ENCODE peak calls at places on chromosomes 2 and 18, in eight cellular contexts. One of them, this sample, is unnamed.

GRCh38 chr2:190458352-190459107 is 50.4 kb downstream of the MFSD6 start:
- DNase-seq in NCI-H146: no peak
- DNase-seq in GM10248: no peak
- DNase-seq in Daoy: no peak
- DNase-seq in HS-5: no peak
- DNase-seq in SK-N-MC: no peak
- DNase-seq in C1 segment of cervical spinal cord: no peak
- DNase-seq in mesendoderm: no peak
- DNase-seq in this sample: no peak

GRCh38 chr18:50797147-50797546 is 22.7 kb downstream of the MRO start:
- DNase-seq in HS-5: no peak
- DNase-seq in mesendoderm: no peak
- DNase-seq in SK-N-MC: no peak
- DNase-seq in C1 segment of cervical spinal cord: no peak
- DNase-seq in NCI-H146: no peak
- DNase-seq in GM10248: no peak
- DNase-seq in Daoy: no peak
- DNase-seq in this sample: no peak

GRCh38 chr18:76421291-76422078 is 73.6 kb downstream of the ZNF516 start:
- DNase-seq in GM10248: no peak
- DNase-seq in HS-5: no peak
- DNase-seq in mesendoderm: no peak
- DNase-seq in NCI-H146: no peak
- DNase-seq in C1 segment of cervical spinal cord: no peak
- DNase-seq in SK-N-MC: no peak
- DNase-seq in Daoy: no peak
- DNase-seq in this sample: no peak

GRCh38 chr2:30039101-30039500 is 107.7 kb upstream of the YPEL5 start:
- DNase-seq in C1 segment of cervical spinal cord: no peak
- DNase-seq in mesendoderm: no peak
- DNase-seq in SK-N-MC: no peak
- DNase-seq in NCI-H146: no peak
- DNase-seq in HS-5: no peak
- DNase-seq in GM10248: no peak
- DNase-seq in Daoy: no peak
- DNase-seq in this sample: no peak

GRCh38 chr18:3463052-3463451 is 13.1 kb downstream of the TGIF1 start:
- DNase-seq in Daoy: no peak
- DNase-seq in SK-N-MC: no peak
- DNase-seq in mesendoderm: no peak
- DNase-seq in C1 segment of cervical spinal cord: no peak
- DNase-seq in NCI-H146: no peak
- DNase-seq in HS-5: no peak
- DNase-seq in GM10248: no peak
- DNase-seq in this sample: no peak

GRCh38 chr2:184558713-184559464 is 39.4 kb upstream of the ZNF804A start:
- DNase-seq in Daoy: no peak
- DNase-seq in HS-5: peak
- DNase-seq in SK-N-MC: no peak
- DNase-seq in NCI-H146: no peak
- DNase-seq in GM10248: no peak
- DNase-seq in mesendoderm: no peak
- DNase-seq in C1 segment of cervical spinal cord: no peak
- DNase-seq in this sample: no peak

GRCh38 chr18:3261035-3261392 is 919 bp upstream of the MYL12B start:
- DNase-seq in Daoy: no peak
- DNase-seq in GM10248: no peak
- DNase-seq in SK-N-MC: no peak
- DNase-seq in NCI-H146: no peak
- DNase-seq in C1 segment of cervical spinal cord: no peak
- DNase-seq in mesendoderm: no peak
- DNase-seq in HS-5: no peak
- DNase-seq in this sample: no peak

GRCh38 chr2:196925768-196926561 is 542 bp downstream of the PGAP1 start:
- DNase-seq in Daoy: peak
- DNase-seq in GM10248: peak
- DNase-seq in C1 segment of cervical spinal cord: peak
- DNase-seq in mesendoderm: peak
- DNase-seq in SK-N-MC: no peak
- DNase-seq in HS-5: peak
- DNase-seq in NCI-H146: peak
- DNase-seq in this sample: peak

GRCh38 chr18:56330381-56331115 is 307.8 kb downstream of the TXNL1 start:
- DNase-seq in GM10248: no peak
- DNase-seq in NCI-H146: no peak
- DNase-seq in C1 segment of cervical spinal cord: no peak
- DNase-seq in SK-N-MC: no peak
- DNase-seq in Daoy: no peak
- DNase-seq in HS-5: no peak
- DNase-seq in mesendoderm: no peak
- DNase-seq in this sample: no peak

GRCh38 chr2:188426121-188426520 is 134.4 kb downstream of the GULP1 start:
- DNase-seq in GM10248: no peak
- DNase-seq in NCI-H146: no peak
- DNase-seq in mesendoderm: peak
- DNase-seq in Daoy: no peak
- DNase-seq in HS-5: no peak
- DNase-seq in C1 segment of cervical spinal cord: no peak
- DNase-seq in SK-N-MC: no peak
- DNase-seq in this sample: no peak

GRCh38 chr2:188314314-188315054 is 22.8 kb downstream of the GULP1 start:
- DNase-seq in C1 segment of cervical spinal cord: no peak
- DNase-seq in GM10248: no peak
- DNase-seq in SK-N-MC: no peak
- DNase-seq in NCI-H146: no peak
- DNase-seq in HS-5: no peak
- DNase-seq in Daoy: peak
- DNase-seq in mesendoderm: peak
- DNase-seq in this sample: no peak

GRCh38 chr2:71101656-71102055 is 28.4 kb downstream of the MCEE start:
- DNase-seq in SK-N-MC: no peak
- DNase-seq in Daoy: peak
- DNase-seq in C1 segment of cervical spinal cord: no peak
- DNase-seq in HS-5: peak
- DNase-seq in mesendoderm: no peak
- DNase-seq in GM10248: no peak
- DNase-seq in NCI-H146: no peak
- DNase-seq in this sample: no peak

GRCh38 chr2:127060264-127060945 is 46.5 kb downstream of the BIN1 start:
- DNase-seq in SK-N-MC: no peak
- DNase-seq in C1 segment of cervical spinal cord: no peak
- DNase-seq in Daoy: no peak
- DNase-seq in NCI-H146: no peak
- DNase-seq in HS-5: no peak
- DNase-seq in GM10248: no peak
- DNase-seq in mesendoderm: no peak
- DNase-seq in this sample: no peak

GRCh38 chr2:97748397-97748796 is 35.0 kb downstream of the ZAP70 start:
- DNase-seq in SK-N-MC: no peak
- DNase-seq in mesendoderm: peak
- DNase-seq in GM10248: peak
- DNase-seq in C1 segment of cervical spinal cord: no peak
- DNase-seq in NCI-H146: peak
- DNase-seq in HS-5: no peak
- DNase-seq in Daoy: peak
- DNase-seq in this sample: peak

GRCh38 chr2:119756837-119757236 is 2.9 kb upstream of the PTPN4 start:
- DNase-seq in HS-5: no peak
- DNase-seq in SK-N-MC: no peak
- DNase-seq in NCI-H146: no peak
- DNase-seq in GM10248: no peak
- DNase-seq in C1 segment of cervical spinal cord: peak
- DNase-seq in Daoy: peak
- DNase-seq in mesendoderm: no peak
- DNase-seq in this sample: no peak

GRCh38 chr2:9166579-9167392 is 39.8 kb upstream of the ASAP2 start:
- DNase-seq in C1 segment of cervical spinal cord: no peak
- DNase-seq in HS-5: no peak
- DNase-seq in SK-N-MC: no peak
- DNase-seq in Daoy: no peak
- DNase-seq in GM10248: no peak
- DNase-seq in NCI-H146: no peak
- DNase-seq in mesendoderm: no peak
- DNase-seq in this sample: no peak

GRCh38 chr2:239819091-239819973 is 205.8 kb downstream of the NDUFA10 start:
- DNase-seq in mesendoderm: no peak
- DNase-seq in NCI-H146: no peak
- DNase-seq in C1 segment of cervical spinal cord: no peak
- DNase-seq in GM10248: no peak
- DNase-seq in HS-5: no peak
- DNase-seq in SK-N-MC: no peak
- DNase-seq in Daoy: no peak
- DNase-seq in this sample: no peak

GRCh38 chr2:32647180-32647651 is 19.4 kb downstream of the TTC27 start:
- DNase-seq in mesendoderm: no peak
- DNase-seq in SK-N-MC: peak
- DNase-seq in GM10248: no peak
- DNase-seq in HS-5: peak
- DNase-seq in Daoy: no peak
- DNase-seq in C1 segment of cervical spinal cord: no peak
- DNase-seq in NCI-H146: no peak
- DNase-seq in this sample: no peak

GRCh38 chr2:44753552-44754285 is 187.8 kb upstream of the SIX3 start:
- DNase-seq in Daoy: peak
- DNase-seq in HS-5: no peak
- DNase-seq in mesendoderm: no peak
- DNase-seq in GM10248: no peak
- DNase-seq in SK-N-MC: no peak
- DNase-seq in C1 segment of cervical spinal cord: no peak
- DNase-seq in NCI-H146: peak
- DNase-seq in this sample: no peak

GRCh38 chr2:128690431-128690830 is 371.8 kb upstream of the HS6ST1 start:
- DNase-seq in NCI-H146: peak
- DNase-seq in mesendoderm: no peak
- DNase-seq in SK-N-MC: no peak
- DNase-seq in C1 segment of cervical spinal cord: no peak
- DNase-seq in HS-5: no peak
- DNase-seq in GM10248: peak
- DNase-seq in Daoy: no peak
- DNase-seq in this sample: peak

GRCh38 chr2:53672881-53673522 is 94.6 kb upstream of the CHAC2 start:
- DNase-seq in C1 segment of cervical spinal cord: no peak
- DNase-seq in mesendoderm: no peak
- DNase-seq in HS-5: no peak
- DNase-seq in NCI-H146: no peak
- DNase-seq in Daoy: no peak
- DNase-seq in GM10248: no peak
- DNase-seq in SK-N-MC: no peak
- DNase-seq in this sample: no peak

GRCh38 chr2:29106980-29107388 is 8.2 kb upstream of the CLIP4 start:
- DNase-seq in NCI-H146: peak
- DNase-seq in mesendoderm: no peak
- DNase-seq in GM10248: no peak
- DNase-seq in C1 segment of cervical spinal cord: no peak
- DNase-seq in Daoy: peak
- DNase-seq in HS-5: no peak
- DNase-seq in SK-N-MC: no peak
- DNase-seq in this sample: no peak